ENCODE peak calls at places on chromosome 4, in six cellular contexts. One of them, this sample, is unnamed.
A peak's percentile ranks its signal among the peaks of the same experiment; 100 is the strongest.

GRCh38 chr4:171940656-171941055 is 127.5 kb downstream of the GALNTL6 start:
- DNase-seq in HCT116: no peak
- DNase-seq in CD8-positive, alpha-beta T cell: no peak
- DNase-seq in fibroblast of lung: no peak
- DNase-seq in heart right ventricle: no peak
- DNase-seq in sigmoid colon: no peak
- DNase-seq in this sample: no peak

GRCh38 chr4:116839826-116840225 is 245.6 kb downstream of the TRAM1L1 start:
- DNase-seq in HCT116: no peak
- DNase-seq in CD8-positive, alpha-beta T cell: no peak
- DNase-seq in fibroblast of lung: peak; percentile 73
- DNase-seq in heart right ventricle: no peak
- DNase-seq in sigmoid colon: no peak
- DNase-seq in this sample: no peak

GRCh38 chr4:41865306-41865980 is 69.8 kb upstream of the TMEM33 start:
- DNase-seq in HCT116: no peak
- DNase-seq in CD8-positive, alpha-beta T cell: no peak
- DNase-seq in fibroblast of lung: no peak
- DNase-seq in heart right ventricle: no peak
- DNase-seq in sigmoid colon: no peak
- DNase-seq in this sample: no peak

GRCh38 chr4:140198942-140199341 is 45.0 kb upstream of the MAML3 start:
- DNase-seq in HCT116: no peak
- DNase-seq in CD8-positive, alpha-beta T cell: no peak
- DNase-seq in fibroblast of lung: no peak
- DNase-seq in heart right ventricle: no peak
- DNase-seq in sigmoid colon: no peak
- DNase-seq in this sample: no peak

GRCh38 chr4:3043272-3044020 is 30.9 kb downstream of the HTT-AS start:
- DNase-seq in HCT116: no peak
- DNase-seq in CD8-positive, alpha-beta T cell: no peak
- DNase-seq in fibroblast of lung: no peak
- DNase-seq in heart right ventricle: no peak
- DNase-seq in sigmoid colon: no peak
- DNase-seq in this sample: no peak

GRCh38 chr4:149645790-149646189 is 169.9 kb downstream of the IQCM start:
- DNase-seq in HCT116: no peak
- DNase-seq in CD8-positive, alpha-beta T cell: no peak
- DNase-seq in fibroblast of lung: no peak
- DNase-seq in heart right ventricle: no peak
- DNase-seq in sigmoid colon: no peak
- DNase-seq in this sample: no peak

GRCh38 chr4:124936427-124936826 is 223.9 kb upstream of the ANKRD50 start:
- DNase-seq in HCT116: no peak
- DNase-seq in CD8-positive, alpha-beta T cell: no peak
- DNase-seq in fibroblast of lung: peak; percentile 78
- DNase-seq in heart right ventricle: peak; percentile 29
- DNase-seq in sigmoid colon: no peak
- DNase-seq in this sample: no peak

GRCh38 chr4:48742412-48742811 is 37.7 kb downstream of the FRYL start:
- DNase-seq in HCT116: no peak
- DNase-seq in CD8-positive, alpha-beta T cell: no peak
- DNase-seq in fibroblast of lung: peak; percentile 39
- DNase-seq in heart right ventricle: no peak
- DNase-seq in sigmoid colon: no peak
- DNase-seq in this sample: no peak

GRCh38 chr4:71187399-71188196 is 151.2 kb upstream of the SLC4A4 start:
- DNase-seq in HCT116: no peak
- DNase-seq in CD8-positive, alpha-beta T cell: peak; percentile 54
- DNase-seq in fibroblast of lung: peak; percentile 68
- DNase-seq in heart right ventricle: peak; percentile 25
- DNase-seq in sigmoid colon: peak; percentile 68
- DNase-seq in this sample: peak; percentile 80

GRCh38 chr4:40403079-40403478 is 67.9 kb downstream of the CHRNA9 start:
- DNase-seq in HCT116: no peak
- DNase-seq in CD8-positive, alpha-beta T cell: no peak
- DNase-seq in fibroblast of lung: no peak
- DNase-seq in heart right ventricle: no peak
- DNase-seq in sigmoid colon: no peak
- DNase-seq in this sample: no peak

GRCh38 chr4:151446208-151446607 is 37.2 kb downstream of the FHIP1A start:
- DNase-seq in HCT116: no peak
- DNase-seq in CD8-positive, alpha-beta T cell: no peak
- DNase-seq in fibroblast of lung: no peak
- DNase-seq in heart right ventricle: no peak
- DNase-seq in sigmoid colon: no peak
- DNase-seq in this sample: no peak

GRCh38 chr4:45331796-45332195 is 605.4 kb upstream of the GNPDA2 start:
- DNase-seq in HCT116: no peak
- DNase-seq in CD8-positive, alpha-beta T cell: no peak
- DNase-seq in fibroblast of lung: no peak
- DNase-seq in heart right ventricle: no peak
- DNase-seq in sigmoid colon: no peak
- DNase-seq in this sample: no peak

GRCh38 chr4:163697121-163697520 is 202.6 kb downstream of the TMA16 start:
- DNase-seq in HCT116: no peak
- DNase-seq in CD8-positive, alpha-beta T cell: no peak
- DNase-seq in fibroblast of lung: peak; percentile 87
- DNase-seq in heart right ventricle: no peak
- DNase-seq in sigmoid colon: no peak
- DNase-seq in this sample: no peak

GRCh38 chr4:55435136-55435535 is 39.4 kb downstream of the TMEM165 start:
- DNase-seq in HCT116: no peak
- DNase-seq in CD8-positive, alpha-beta T cell: no peak
- DNase-seq in fibroblast of lung: peak; percentile 29
- DNase-seq in heart right ventricle: no peak
- DNase-seq in sigmoid colon: no peak
- DNase-seq in this sample: no peak

GRCh38 chr4:1376841-1377605 is 29.2 kb downstream of the NKX1-1 start:
- DNase-seq in HCT116: no peak
- DNase-seq in CD8-positive, alpha-beta T cell: no peak
- DNase-seq in fibroblast of lung: no peak
- DNase-seq in heart right ventricle: peak; percentile 11
- DNase-seq in sigmoid colon: peak; percentile 55
- DNase-seq in this sample: peak; percentile 54
- TF ChIP-seq CTCF in HCT116: no peak
- TF ChIP-seq CTCF in CD8-positive, alpha-beta T cell: no peak
- TF ChIP-seq CTCF in fibroblast of lung: no peak
- TF ChIP-seq CTCF in heart right ventricle: no peak
- TF ChIP-seq CTCF in sigmoid colon: no peak
- TF ChIP-seq CTCF in this sample: no peak

GRCh38 chr4:158268553-158268952 is 58.3 kb downstream of the TMEM144 start:
- DNase-seq in HCT116: no peak
- DNase-seq in CD8-positive, alpha-beta T cell: no peak
- DNase-seq in fibroblast of lung: no peak
- DNase-seq in heart right ventricle: no peak
- DNase-seq in sigmoid colon: no peak
- DNase-seq in this sample: no peak
- H3K27ac ChIP-seq in HCT116: no peak overlapping the region
- H3K27ac ChIP-seq in CD8-positive, alpha-beta T cell: no peak overlapping the region
- H3K27ac ChIP-seq in fibroblast of lung: no peak overlapping the region
- H3K27ac ChIP-seq in heart right ventricle: no peak overlapping the region
- H3K27ac ChIP-seq in sigmoid colon: no peak overlapping the region
- H3K27ac ChIP-seq in this sample: no peak overlapping the region

DNA sequence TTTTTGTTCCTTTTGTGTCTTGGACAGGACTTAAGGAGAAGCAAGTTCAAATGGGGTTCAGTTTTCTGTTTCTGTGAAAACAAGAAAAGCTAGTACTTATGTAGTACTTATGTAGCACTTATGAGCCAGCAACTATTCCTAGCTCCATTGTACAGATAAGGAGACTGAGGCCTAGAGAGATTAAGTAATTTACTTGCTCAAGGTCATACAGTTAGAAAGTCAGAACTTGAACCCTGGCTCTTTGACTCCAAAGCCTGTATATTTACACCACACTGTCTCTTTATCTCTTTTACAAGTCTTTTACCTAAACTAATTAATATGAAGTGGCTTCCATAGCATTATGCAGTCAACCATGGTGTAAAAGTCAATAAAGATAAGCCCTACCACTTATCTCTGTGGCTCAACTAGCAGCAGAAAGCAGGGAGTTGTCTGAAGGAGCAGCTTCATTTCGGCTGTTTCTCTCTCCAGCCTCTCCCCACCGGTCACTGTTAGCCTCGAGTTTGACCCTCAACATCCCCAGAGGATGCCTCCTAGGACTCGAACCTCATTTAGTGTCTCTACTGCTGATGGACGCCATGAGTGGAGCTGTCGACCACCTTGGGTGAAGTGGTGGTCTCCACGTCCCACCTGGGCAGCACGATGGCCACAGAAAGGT is 209.9 kb downstream of the SHROOM3 start:
- DNase-seq in HCT116: no peak
- DNase-seq in CD8-positive, alpha-beta T cell: no peak
- DNase-seq in fibroblast of lung: no peak
- DNase-seq in heart right ventricle: no peak
- DNase-seq in sigmoid colon: no peak
- DNase-seq in this sample: no peak
- H3K36me3 ChIP-seq in HCT116: no peaks in the 10 kb centered on the region
- H3K36me3 ChIP-seq in CD8-positive, alpha-beta T cell: no peaks in the 10 kb centered on the region
- H3K36me3 ChIP-seq in fibroblast of lung: no peaks in the 10 kb centered on the region
- H3K36me3 ChIP-seq in heart right ventricle: no peaks in the 10 kb centered on the region
- H3K36me3 ChIP-seq in sigmoid colon: no peaks in the 10 kb centered on the region
- H3K36me3 ChIP-seq in this sample: no peaks in the 10 kb centered on the region

DNA sequence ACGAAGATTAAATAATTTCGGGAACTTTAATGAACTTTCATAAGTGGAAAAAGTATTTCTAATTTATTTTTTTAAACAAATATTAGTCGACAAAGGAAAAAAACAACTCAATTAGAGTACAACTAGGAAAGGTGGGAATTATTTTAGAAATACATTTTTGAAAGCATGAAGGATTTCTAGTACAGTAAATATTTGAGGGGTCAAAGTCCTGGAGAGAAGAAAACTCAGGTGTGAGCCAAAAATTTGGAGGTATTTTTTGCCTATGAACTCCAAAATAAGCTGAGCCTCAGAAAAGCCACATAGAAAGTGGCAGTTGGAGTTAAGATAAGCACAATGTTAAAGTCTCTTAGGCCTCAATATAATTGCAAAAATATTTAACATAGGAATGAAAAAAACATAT is 2017.3 kb downstream of the C4orf33 start:
- DNase-seq in HCT116: no peak
- DNase-seq in CD8-positive, alpha-beta T cell: no peak
- DNase-seq in fibroblast of lung: no peak
- DNase-seq in heart right ventricle: no peak
- DNase-seq in sigmoid colon: no peak
- DNase-seq in this sample: no peak
- TF ChIP-seq CTCF in HCT116: no peak
- TF ChIP-seq CTCF in CD8-positive, alpha-beta T cell: no peak
- TF ChIP-seq CTCF in fibroblast of lung: no peak
- TF ChIP-seq CTCF in heart right ventricle: no peak
- TF ChIP-seq CTCF in sigmoid colon: no peak
- TF ChIP-seq CTCF in this sample: no peak

GRCh38 chr4:7263166-7263565 is 70.8 kb downstream of the SORCS2 start:
- DNase-seq in HCT116: no peak
- DNase-seq in CD8-positive, alpha-beta T cell: no peak
- DNase-seq in fibroblast of lung: no peak
- DNase-seq in heart right ventricle: no peak
- DNase-seq in sigmoid colon: no peak
- DNase-seq in this sample: no peak
- H3K27ac ChIP-seq in HCT116: no peak overlapping the region
- H3K27ac ChIP-seq in CD8-positive, alpha-beta T cell: no peak overlapping the region
- H3K27ac ChIP-seq in fibroblast of lung: no peak overlapping the region
- H3K27ac ChIP-seq in heart right ventricle: no peak overlapping the region
- H3K27ac ChIP-seq in sigmoid colon: no peak overlapping the region
- H3K27ac ChIP-seq in this sample: no peak overlapping the region

GRCh38 chr4:82452026-82452425 is 21.6 kb downstream of the ENOPH1 start:
- DNase-seq in HCT116: no peak
- DNase-seq in CD8-positive, alpha-beta T cell: no peak
- DNase-seq in fibroblast of lung: no peak
- DNase-seq in heart right ventricle: no peak
- DNase-seq in sigmoid colon: no peak
- DNase-seq in this sample: no peak
- H3K36me3 ChIP-seq in HCT116: peaks cover 49% of the 10 kb centered on the region
- H3K36me3 ChIP-seq in CD8-positive, alpha-beta T cell: peaks cover 41% of the 10 kb centered on the region
- H3K36me3 ChIP-seq in fibroblast of lung: peaks cover 3% of the 10 kb centered on the region
- H3K36me3 ChIP-seq in heart right ventricle: peaks cover 93% of the 10 kb centered on the region
- H3K36me3 ChIP-seq in sigmoid colon: peaks cover 23% of the 10 kb centered on the region
- H3K36me3 ChIP-seq in this sample: peaks cover 76% of the 10 kb centered on the region

This sample was measured in left lung.